ENCODE peak calls at places on chromosome 9, in four cellular contexts. One of them, this sample, is unnamed.

GRCh38 chr9:85178486-85178885 is 509.0 kb downstream of the NTRK2 start:
- DNase-seq in spleen: no peak
- DNase-seq in fibroblast of villous mesenchyme: no peak
- DNase-seq in body of pancreas: no peak
- DNase-seq in this sample: no peak

GRCh38 chr9:108156270-108156998 is 666.9 kb upstream of the KLF4 start:
- DNase-seq in spleen: no peak
- DNase-seq in fibroblast of villous mesenchyme: peak; percentile 88
- DNase-seq in body of pancreas: no peak
- DNase-seq in this sample: no peak

GRCh38 chr9:99353408-99353807 is 131.3 kb downstream of the SEC61B start:
- DNase-seq in spleen: no peak
- DNase-seq in fibroblast of villous mesenchyme: peak; percentile 92
- DNase-seq in body of pancreas: peak; percentile 37
- DNase-seq in this sample: no peak

GRCh38 chr9:120403543-120403856 is 176.5 kb downstream of the CDK5RAP2 start:
- DNase-seq in spleen: no peak
- DNase-seq in fibroblast of villous mesenchyme: no peak
- DNase-seq in body of pancreas: no peak
- DNase-seq in this sample: no peak

GRCh38 chr9:79817469-79818004 is 245.8 kb downstream of the TLE4 start:
- DNase-seq in spleen: no peak
- DNase-seq in fibroblast of villous mesenchyme: no peak
- DNase-seq in body of pancreas: no peak
- DNase-seq in this sample: no peak

GRCh38 chr9:92726971-92727715 is 37.5 kb downstream of the BICD2 start:
- DNase-seq in spleen: peak; percentile 51
- DNase-seq in fibroblast of villous mesenchyme: peak; percentile 68
- DNase-seq in body of pancreas: no peak
- DNase-seq in this sample: no peak

GRCh38 chr9:99778308-99778707 is 43.4 kb upstream of the NR4A3 start:
- DNase-seq in spleen: no peak
- DNase-seq in fibroblast of villous mesenchyme: peak; percentile 34
- DNase-seq in body of pancreas: no peak
- DNase-seq in this sample: no peak

GRCh38 chr9:12604154-12604825 is 88.9 kb upstream of the TYRP1 start:
- DNase-seq in spleen: no peak
- DNase-seq in fibroblast of villous mesenchyme: peak; percentile 8
- DNase-seq in body of pancreas: no peak
- DNase-seq in this sample: no peak

GRCh38 chr9:121328476-121328875 is 41.6 kb downstream of the STOM start:
- DNase-seq in spleen: no peak
- DNase-seq in fibroblast of villous mesenchyme: no peak
- DNase-seq in body of pancreas: no peak
- DNase-seq in this sample: no peak

GRCh38 chr9:135536166-135536565 is 9.8 kb upstream of the OBP2A start:
- DNase-seq in spleen: peak; percentile 21
- DNase-seq in fibroblast of villous mesenchyme: peak; percentile 55
- DNase-seq in body of pancreas: no peak
- DNase-seq in this sample: no peak

GRCh38 chr9:123131258-123131657 is 97.8 kb downstream of the GPR21 start:
- DNase-seq in spleen: no peak
- DNase-seq in fibroblast of villous mesenchyme: peak; percentile 26
- DNase-seq in body of pancreas: no peak
- DNase-seq in this sample: no peak

GRCh38 chr9:42388146-42388690 is 204.8 kb downstream of the SPATA31A6 start:
- DNase-seq in spleen: no peak
- DNase-seq in fibroblast of villous mesenchyme: no peak
- DNase-seq in body of pancreas: no peak
- DNase-seq in this sample: peak; percentile 90

GRCh38 chr9:447230-448025 is 232.8 kb downstream of the DOCK8 start:
- DNase-seq in spleen: no peak
- DNase-seq in fibroblast of villous mesenchyme: peak; percentile 47
- DNase-seq in body of pancreas: no peak
- DNase-seq in this sample: no peak

GRCh38 chr9:71859939-71860338 is 51.1 kb downstream of the ABHD17B start:
- DNase-seq in spleen: no peak
- DNase-seq in fibroblast of villous mesenchyme: no peak
- DNase-seq in body of pancreas: no peak
- DNase-seq in this sample: no peak

GRCh38 chr9:29203216-29203930 is 1630.1 kb upstream of the C9orf72 start:
- DNase-seq in spleen: no peak
- DNase-seq in fibroblast of villous mesenchyme: peak; percentile 65
- DNase-seq in body of pancreas: no peak
- DNase-seq in this sample: no peak

GRCh38 chr9:138052635-138053320 is 175.2 kb downstream of the CACNA1B start:
- DNase-seq in spleen: peak; percentile 33
- DNase-seq in fibroblast of villous mesenchyme: no peak
- DNase-seq in body of pancreas: no peak
- DNase-seq in this sample: peak; percentile 47

GRCh38 chr9:133002147-133003070 is 23.9 kb downstream of the GFI1B start:
- DNase-seq in spleen: peak; percentile 48
- DNase-seq in fibroblast of villous mesenchyme: no peak
- DNase-seq in body of pancreas: no peak
- DNase-seq in this sample: no peak

GRCh38 chr9:99000480-99001395 is 57.0 kb downstream of the COL15A1 start:
- DNase-seq in spleen: no peak
- DNase-seq in fibroblast of villous mesenchyme: peak; percentile 89
- DNase-seq in body of pancreas: peak; percentile 61
- DNase-seq in this sample: no peak

GRCh38 chr9:76580188-76580587 is 121.2 kb downstream of the GCNT1 start:
- DNase-seq in spleen: no peak
- DNase-seq in fibroblast of villous mesenchyme: no peak
- DNase-seq in body of pancreas: no peak
- DNase-seq in this sample: no peak

DNA sequence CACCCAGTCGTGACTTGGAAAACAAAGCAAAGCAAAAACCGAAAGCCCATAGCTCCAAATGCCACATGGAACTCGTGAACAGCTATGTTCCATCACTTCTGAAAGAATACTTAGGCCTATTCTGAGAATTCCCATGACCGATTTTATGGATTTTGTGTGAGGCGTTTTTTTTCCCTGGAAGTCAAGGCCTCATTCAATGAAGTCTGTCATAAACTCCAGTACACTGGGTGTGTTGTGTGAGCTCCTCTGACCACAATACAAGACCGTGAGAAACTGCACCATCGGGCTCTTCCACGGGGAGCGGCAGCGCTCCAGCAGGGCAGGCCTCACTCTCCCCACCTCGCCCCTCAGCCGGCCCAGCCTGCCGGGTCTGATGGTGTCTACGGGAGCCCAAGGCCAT is 209.5 kb downstream of the FANCC start:
- DNase-seq in spleen: no peak
- DNase-seq in fibroblast of villous mesenchyme: peak; percentile 53
- DNase-seq in body of pancreas: no peak
- DNase-seq in this sample: no peak
- TF ChIP-seq CTCF in spleen: no peak
- TF ChIP-seq CTCF in fibroblast of villous mesenchyme: no peak
- TF ChIP-seq CTCF in body of pancreas: no peak
- TF ChIP-seq CTCF in this sample: no peak

DNA sequence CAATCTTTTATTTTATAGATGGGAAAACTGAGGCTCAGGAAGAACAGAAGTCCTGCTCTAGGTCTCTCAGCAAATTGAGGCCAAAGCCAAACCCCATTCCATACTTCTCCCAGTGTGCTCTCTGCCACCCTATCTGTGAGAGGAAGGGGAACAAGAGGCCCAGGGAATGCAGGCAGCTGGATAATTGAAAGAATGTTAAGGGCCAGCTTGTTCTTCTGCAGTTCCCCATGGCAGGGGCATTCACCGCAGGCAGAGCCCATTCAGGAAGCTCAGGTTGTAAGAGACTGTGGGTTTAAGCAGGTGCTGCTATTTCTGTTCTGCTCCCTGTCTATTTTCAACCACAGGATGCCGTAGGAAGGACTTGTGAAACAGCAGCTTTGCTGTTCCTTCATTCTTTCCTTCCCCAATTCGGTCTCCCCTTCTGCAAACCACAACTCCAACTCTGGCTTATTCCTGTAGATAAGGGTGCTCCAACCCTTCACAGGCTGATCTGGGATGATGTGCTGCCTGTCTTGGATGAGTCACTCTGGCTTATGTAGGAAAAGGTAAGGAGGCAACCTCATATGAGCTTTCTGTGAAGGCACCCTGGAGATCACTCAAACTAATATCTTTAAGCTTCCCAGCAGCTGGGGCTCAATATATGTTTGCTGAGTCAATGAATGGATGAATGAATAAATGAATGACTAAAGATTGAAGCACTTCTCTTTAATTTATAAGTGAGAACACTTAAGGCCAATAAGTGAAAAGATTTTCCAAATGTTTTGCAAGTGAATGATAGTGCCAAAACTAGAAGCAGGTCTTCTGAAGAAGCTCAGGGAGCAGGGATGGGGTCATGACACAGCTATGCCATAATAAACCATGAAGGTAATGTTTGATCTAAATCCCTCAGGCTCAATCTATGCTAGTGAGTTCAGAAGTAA is 377.6 kb downstream of the BRINP1 start:
- DNase-seq in spleen: no peak
- DNase-seq in fibroblast of villous mesenchyme: no peak
- DNase-seq in body of pancreas: no peak
- DNase-seq in this sample: no peak
- TF ChIP-seq CTCF in spleen: no peak
- TF ChIP-seq CTCF in fibroblast of villous mesenchyme: no peak
- TF ChIP-seq CTCF in body of pancreas: no peak
- TF ChIP-seq CTCF in this sample: no peak

GRCh38 chr9:112971415-112971814 is 40.6 kb downstream of the ZNF883 start:
- DNase-seq in spleen: no peak
- DNase-seq in fibroblast of villous mesenchyme: peak; percentile 6
- DNase-seq in body of pancreas: peak; percentile 6
- DNase-seq in this sample: no peak
- TF ChIP-seq CTCF in spleen: no peak
- TF ChIP-seq CTCF in fibroblast of villous mesenchyme: peak; percentile 30
- TF ChIP-seq CTCF in body of pancreas: no peak
- TF ChIP-seq CTCF in this sample: no peak

GRCh38 chr9:112711050-112711689 is 6.7 kb downstream of the INIP start:
- DNase-seq in spleen: no peak
- DNase-seq in fibroblast of villous mesenchyme: peak; percentile 55
- DNase-seq in body of pancreas: no peak
- DNase-seq in this sample: no peak
- TF ChIP-seq CTCF in spleen: peak; percentile 11
- TF ChIP-seq CTCF in fibroblast of villous mesenchyme: peak; percentile 73
- TF ChIP-seq CTCF in body of pancreas: no peak
- TF ChIP-seq CTCF in this sample: peak; percentile 87

GRCh38 chr9:106643211-106643930 is 219.6 kb upstream of the ZNF462 start:
- DNase-seq in spleen: no peak
- DNase-seq in fibroblast of villous mesenchyme: peak; percentile 54
- DNase-seq in body of pancreas: no peak
- DNase-seq in this sample: no peak

GRCh38 chr9:106644661-106645060 is 218.3 kb upstream of the ZNF462 start:
- DNase-seq in spleen: no peak
- DNase-seq in fibroblast of villous mesenchyme: no peak
- DNase-seq in body of pancreas: no peak
- DNase-seq in this sample: no peak

GRCh38 chr9:106649664-106650063 is 213.3 kb upstream of the ZNF462 start:
- DNase-seq in spleen: no peak
- DNase-seq in fibroblast of villous mesenchyme: no peak
- DNase-seq in body of pancreas: no peak
- DNase-seq in this sample: no peak

GRCh38 chr9:106653111-106653697 is 209.8 kb upstream of the ZNF462 start:
- DNase-seq in spleen: no peak
- DNase-seq in fibroblast of villous mesenchyme: no peak
- DNase-seq in body of pancreas: no peak
- DNase-seq in this sample: no peak

DNA sequence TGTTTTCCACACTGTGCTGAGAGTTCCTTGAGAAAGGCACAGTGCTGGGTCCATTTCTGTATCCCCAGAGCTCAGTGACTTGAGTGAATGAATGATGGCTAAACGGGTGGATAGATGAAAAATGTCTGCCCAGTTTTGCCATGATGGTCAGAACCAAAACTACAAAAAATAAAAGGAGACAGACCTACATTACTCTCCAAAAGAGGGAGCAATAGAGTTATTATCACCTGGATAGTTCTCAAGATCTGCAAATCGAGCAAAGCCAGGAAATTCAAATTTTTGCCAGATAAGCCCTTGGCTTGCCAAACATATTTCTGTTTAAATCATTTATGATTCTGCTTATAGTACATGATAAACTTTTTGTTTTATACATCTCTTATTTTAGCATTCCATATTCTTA is 214.2 kb upstream of the ZNF462 start:
- DNase-seq in spleen: no peak
- DNase-seq in fibroblast of villous mesenchyme: peak; percentile 34
- DNase-seq in body of pancreas: no peak
- DNase-seq in this sample: no peak
- TF ChIP-seq CTCF in spleen: no peak
- TF ChIP-seq CTCF in fibroblast of villous mesenchyme: peak; percentile 43
- TF ChIP-seq CTCF in body of pancreas: peak; percentile 11
- TF ChIP-seq CTCF in this sample: peak; percentile 74

DNA sequence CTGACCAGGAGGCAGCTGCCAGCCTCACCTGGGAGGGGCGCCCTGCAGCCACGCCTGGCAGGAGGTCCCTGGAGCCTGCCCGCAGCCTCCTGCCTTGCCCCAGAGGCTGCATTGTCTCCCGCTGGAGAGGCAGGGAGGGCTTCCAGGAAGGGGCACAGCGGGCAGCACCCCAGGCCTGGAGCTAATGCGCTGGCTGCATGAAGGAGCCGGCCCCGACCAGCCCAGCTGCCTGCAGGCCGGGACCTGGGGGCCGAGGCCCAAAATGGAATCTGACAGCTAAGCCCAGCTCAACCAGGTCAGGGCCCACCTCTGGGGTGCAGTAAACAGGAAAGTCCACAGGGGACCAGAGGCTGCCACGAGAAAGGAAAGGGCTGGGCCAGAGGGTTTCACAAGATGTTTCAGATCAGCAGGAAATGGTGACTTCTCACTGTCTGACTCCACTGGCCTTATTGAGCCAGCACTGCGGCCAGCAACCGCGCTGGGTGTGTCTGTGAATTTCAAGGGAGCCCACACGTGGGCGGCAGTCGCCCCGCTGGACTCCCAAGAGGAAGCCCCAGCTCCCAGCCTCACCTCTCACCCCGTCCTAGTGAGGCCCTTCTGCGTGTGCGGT is 18.6 kb upstream of the NOTCH1 start:
- DNase-seq in spleen: peak; percentile 93
- DNase-seq in fibroblast of villous mesenchyme: peak; percentile 91
- DNase-seq in body of pancreas: peak; percentile 33
- DNase-seq in this sample: no peak
- TF ChIP-seq CTCF in spleen: peak; percentile 86
- TF ChIP-seq CTCF in fibroblast of villous mesenchyme: peak; percentile 30
- TF ChIP-seq CTCF in body of pancreas: no peak
- TF ChIP-seq CTCF in this sample: peak; percentile 26

DNA sequence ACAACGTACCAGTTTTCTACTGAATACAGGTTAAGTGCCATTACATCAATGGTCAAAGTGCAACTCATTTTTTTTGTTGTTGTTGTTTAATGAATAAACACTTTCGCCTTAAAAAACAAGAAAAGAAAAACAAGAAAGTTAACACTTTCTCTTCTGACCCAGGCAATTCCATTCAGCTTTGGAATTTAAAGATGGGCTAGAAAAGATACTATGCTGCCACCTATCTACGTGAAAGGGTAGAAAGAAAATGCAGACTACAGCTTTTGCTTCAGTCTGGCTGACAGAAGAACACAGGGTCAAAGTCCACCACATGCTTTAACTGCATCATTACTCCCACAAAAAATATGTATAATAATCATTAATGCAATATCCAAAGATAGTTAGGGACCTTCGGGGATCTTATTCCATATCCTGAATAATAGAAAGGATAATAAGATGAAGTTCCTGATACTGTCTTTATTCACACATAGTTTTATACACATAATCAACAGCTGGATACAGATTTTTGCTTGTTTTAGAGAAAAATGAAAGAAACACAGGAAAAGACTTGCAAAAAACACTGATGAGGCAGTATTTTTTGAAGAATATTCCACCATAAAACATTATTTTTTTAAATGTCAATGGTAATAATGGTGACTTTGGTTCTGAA is 40.4 kb downstream of the ZDHHC21 start:
- DNase-seq in spleen: no peak
- DNase-seq in fibroblast of villous mesenchyme: peak; percentile 52
- DNase-seq in body of pancreas: peak; percentile 28
- DNase-seq in this sample: no peak
- TF ChIP-seq CTCF in spleen: no peak
- TF ChIP-seq CTCF in fibroblast of villous mesenchyme: peak; percentile 71
- TF ChIP-seq CTCF in body of pancreas: no peak
- TF ChIP-seq CTCF in this sample: peak; percentile 78

This sample was measured in chondrocyte.